ENCODE peak calls at places on chromosomes 5 and 9, in ten cellular contexts. K, Y, B, O, I, X, W, U, Q and V are unnamed samples.

GRCh38 chr5:168916852-168917251 is 337.7 kb upstream of the PANK3 start:
- DNase-seq in K (no peak), Y (no peak), B (no peak), O (no peak), I (peak; percentile 87), X (no peak), W (peak; percentile 27), U (peak; percentile 16), Q (peak; percentile 68), V (peak; percentile 19)

GRCh38 chr5:1763548-1763911 is 36.1 kb downstream of the MRPL36 start:
- DNase-seq in K (no peak), Y (peak; percentile 79), B (peak; percentile 60), O (no peak), I (peak; percentile 85), X (no peak), W (peak; percentile 35), U (peak; percentile 78), Q (peak; percentile 76), V (peak; percentile 8)

GRCh38 chr9:130023147-130023787 is 19.7 kb downstream of the FNBP1 start:
- DNase-seq in K (no peak), Y (no peak), B (peak; percentile 84), O (no peak), I (no peak), X (no peak), W (no peak), U (peak; percentile 36), Q (no peak), V (no peak)

GRCh38 chr9:131739192-131739961 is 499 bp downstream of the RAPGEF1 start:
- DNase-seq in K (peak; percentile 71), Y (no peak), B (peak; percentile 54), O (peak; percentile 37), I (peak; percentile 79), X (no peak), W (no peak), U (peak; percentile 27), Q (no peak), V (no peak)

GRCh38 chr9:99822596-99823391 is 1.1 kb downstream of the NR4A3 start:
- DNase-seq in K (peak; percentile 52), Y (peak; percentile 60), B (peak; percentile 49), O (peak; percentile 39), I (peak; percentile 82), X (peak; percentile 45), W (no peak), U (peak; percentile 63), Q (peak; percentile 39), V (no peak)

GRCh38 chr9:127112056-127112455 is 10.4 kb downstream of the ANGPTL2 start:
- DNase-seq in K (no peak), Y (no peak), B (no peak), O (no peak), I (no peak), X (no peak), W (no peak), U (peak; percentile 23), Q (no peak), V (no peak)

GRCh38 chr5:66415208-66415607 is 181.0 kb upstream of the MAST4 start:
- DNase-seq in K (no peak), Y (peak; percentile 21), B (no peak), O (no peak), I (peak; percentile 44), X (no peak), W (no peak), U (peak; percentile 73), Q (peak; percentile 15), V (no peak)

GRCh38 chr5:134738963-134739661 is 764 bp downstream of the CAMLG start:
- DNase-seq in K (no peak), Y (peak; percentile 37), B (peak; percentile 60), O (no peak), I (peak; percentile 79), X (peak; percentile 6), W (no peak), U (peak; percentile 37), Q (peak; percentile 50), V (peak; percentile 17)

GRCh38 chr5:72151169-72151568 is 43.9 kb downstream of the MAP1B start:
- DNase-seq in K (no peak), Y (peak; percentile 77), B (no peak), O (no peak), I (no peak), X (no peak), W (no peak), U (peak; percentile 51), Q (peak; percentile 93), V (peak; percentile 80)

GRCh38 chr5:55407059-55407684 is 99.4 kb downstream of the MTREX start:
- DNase-seq in K (no peak), Y (peak; percentile 78), B (peak; percentile 27), O (no peak), I (peak; percentile 76), X (no peak), W (peak; percentile 20), U (peak; percentile 77), Q (peak; percentile 78), V (peak; percentile 14)

GRCh38 chr5:135219868-135220267 is 179.2 kb downstream of the MACROH2A1 start:
- DNase-seq in K (peak; percentile 62), Y (no peak), B (no peak), O (no peak), I (no peak), X (no peak), W (no peak), U (no peak), Q (no peak), V (no peak)

GRCh38 chr9:133460405-133461175 is 812 bp downstream of the CACFD1 start:
- DNase-seq in K (no peak), Y (peak; percentile 20), B (peak; percentile 72), O (peak; percentile 40), I (peak; percentile 37), X (no peak), W (no peak), U (peak; percentile 19), Q (no peak), V (no peak)

GRCh38 chr5:36734422-36734821 is 128.0 kb downstream of the SLC1A3 start:
- DNase-seq in K (no peak), Y (peak; percentile 54), B (peak; percentile 30), O (no peak), I (peak; percentile 60), X (no peak), W (no peak), U (peak; percentile 52), Q (peak; percentile 43), V (no peak)

GRCh38 chr5:135493406-135494180 is 41.4 kb upstream of the TIFAB start:
- DNase-seq in K (no peak), Y (peak; percentile 90), B (no peak), O (no peak), I (peak; percentile 95), X (no peak), W (peak; percentile 89), U (peak; percentile 95), Q (peak; percentile 92), V (peak; percentile 77)

GRCh38 chr9:2593754-2594153 is 27.8 kb upstream of the VLDLR start:
- DNase-seq in K (no peak), Y (no peak), B (no peak), O (no peak), I (no peak), X (no peak), W (no peak), U (no peak), Q (no peak), V (no peak)

GRCh38 chr5:37197340-37198050 is 51.7 kb downstream of the CPLANE1 start:
- DNase-seq in K (no peak), Y (peak; percentile 16), B (peak; percentile 56), O (no peak), I (peak; percentile 34), X (no peak), W (no peak), U (peak; percentile 38), Q (peak; percentile 18), V (no peak)

GRCh38 chr5:176875783-176876505 is 23.2 kb downstream of the HK3 start:
- DNase-seq in K (no peak), Y (no peak), B (no peak), O (no peak), I (no peak), X (no peak), W (no peak), U (no peak), Q (no peak), V (no peak)
- H3K4me3 ChIP-seq in K (no peak overlapping the region), Y (no peak overlapping the region), B (no peak overlapping the region), O (no peak overlapping the region), I (no peak overlapping the region), X (no peak overlapping the region), W (no peak overlapping the region), U (no peak overlapping the region), Q (no peak overlapping the region), V (no peak overlapping the region)

GRCh38 chr9:112037281-112038016 is 137.6 kb downstream of the SUSD1 start:
- DNase-seq in K (no peak), Y (peak; percentile 53), B (peak; percentile 96), O (peak; percentile 37), I (peak; percentile 72), X (peak; percentile 56), W (peak; percentile 96), U (peak; percentile 78), Q (peak; percentile 60), V (peak; percentile 79)
- H3K4me3 ChIP-seq in K (no peak overlapping the region), Y (no peak overlapping the region), B (peak overlapping the region; percentile 17), O (no peak overlapping the region), I (no peak overlapping the region), X (no peak overlapping the region), W (no peak overlapping the region), U (no peak overlapping the region), Q (no peak overlapping the region), V (no peak overlapping the region)

DNA sequence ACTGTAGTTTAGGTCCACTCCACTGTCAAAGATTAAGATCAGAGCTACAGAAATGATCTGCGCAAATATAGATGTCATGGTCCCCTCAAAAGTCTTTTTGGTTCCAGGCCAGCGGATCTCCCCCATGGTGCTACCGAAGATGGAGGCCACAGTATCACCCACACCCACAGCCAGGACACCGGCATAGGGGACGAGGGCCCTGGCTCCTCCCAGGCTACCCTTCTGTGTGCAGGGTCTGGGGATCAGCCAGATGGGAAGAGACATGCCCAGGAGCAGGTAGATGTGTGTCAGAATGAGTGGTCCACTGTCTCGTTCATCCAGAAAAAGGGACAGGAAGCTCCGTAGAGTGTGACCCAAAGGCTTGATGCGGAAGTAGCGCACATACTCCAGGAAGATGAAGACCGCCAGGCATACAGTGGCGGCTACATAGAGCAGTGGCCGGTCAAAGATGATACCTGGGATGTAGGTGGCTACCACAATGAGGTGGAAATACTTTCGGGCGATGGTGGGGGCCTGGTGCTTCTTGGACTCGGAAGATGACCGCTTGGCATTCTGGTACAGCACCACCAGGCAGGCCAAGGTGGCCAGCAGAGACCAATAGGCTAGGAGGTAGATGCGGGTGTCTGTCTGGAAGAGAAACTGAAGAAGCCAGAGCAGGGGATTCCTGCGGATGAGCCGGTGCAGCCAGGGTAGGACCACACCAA is 1.5 kb downstream of the DOLK start:
- DNase-seq in K (peak; percentile 28), Y (no peak), B (no peak), O (no peak), I (no peak), X (no peak), W (no peak), U (no peak), Q (no peak), V (no peak)
- H3K4me3 ChIP-seq in K (peak overlapping the region; percentile 99), Y (peak overlapping the region; percentile 64), B (no peak overlapping the region), O (peak overlapping the region; percentile 93), I (no peak overlapping the region), X (no peak overlapping the region), W (no peak overlapping the region), U (peak overlapping the region; percentile 93), Q (no peak overlapping the region), V (no peak overlapping the region)

GRCh38 chr5:138884094-138884493 is 9.0 kb upstream of the LRRTM2 start:
- DNase-seq in K (no peak), Y (no peak), B (no peak), O (no peak), I (no peak), X (no peak), W (no peak), U (no peak), Q (no peak), V (no peak)

GRCh38 chr5:138878437-138879235 is 3.5 kb upstream of the LRRTM2 start:
- DNase-seq in K (no peak), Y (no peak), B (no peak), O (no peak), I (no peak), X (no peak), W (no peak), U (no peak), Q (no peak), V (no peak)

GRCh38 chr5:138884554-138884953 is 9.4 kb upstream of the LRRTM2 start:
- DNase-seq in K (no peak), Y (no peak), B (no peak), O (no peak), I (no peak), X (no peak), W (no peak), U (no peak), Q (no peak), V (no peak)
- H3K4me3 ChIP-seq in K (no peak overlapping the region), Y (no peak overlapping the region), B (no peak overlapping the region), O (no peak overlapping the region), I (no peak overlapping the region), X (no peak overlapping the region), W (no peak overlapping the region), U (no peak overlapping the region), Q (no peak overlapping the region), V (no peak overlapping the region)